ENCODE peak calls at places on chromosomes 13 and 19, in four cellular contexts. D is NCI-H146, I is germinal center, M is psoas muscle. K is an unnamed sample.

GRCh38 chr19:53007200-53008054 is 6.3 kb upstream of the ERVV-1 start:
- DNase-seq in I (no peak), M (no peak), D (peak; percentile 8), K (no peak)

GRCh38 chr13:93413972-93414717 is 187.5 kb downstream of the GPC6 start:
- DNase-seq in I (no peak), M (no peak), D (no peak), K (no peak)

GRCh38 chr13:113045214-113046007 is 60.2 kb upstream of the F7 start:
- DNase-seq in D (no peak), I (no peak), M (no peak), K (no peak)

GRCh38 chr19:30302076-30302475 is 70.1 kb upstream of the ZNF536 start:
- DNase-seq in D (no peak), M (no peak), I (no peak), K (no peak)

GRCh38 chr13:28099396-28100148 is 804 bp downstream of the FLT3 start:
- DNase-seq in I (no peak), D (no peak), M (no peak), K (no peak)

GRCh38 chr13:29474991-29475390 is 120.5 kb downstream of the SLC7A1 start:
- DNase-seq in D (no peak), I (no peak), M (no peak), K (no peak)

GRCh38 chr13:27962982-27963381 is 6.1 kb downstream of the CDX2 start:
- DNase-seq in I (no peak), D (no peak), M (no peak), K (no peak)

GRCh38 chr19:49455729-49456128 is 2.7 kb downstream of the ALDH16A1 start:
- DNase-seq in D (no peak), I (no peak), M (no peak), K (peak; percentile 56)

GRCh38 chr13:76014618-76015315 is 378.6 kb downstream of the LMO7 start:
- DNase-seq in M (no peak), D (no peak), I (no peak), K (no peak)

GRCh38 chr19:4327252-4327876 is 11.3 kb downstream of the STAP2 start:
- DNase-seq in I (peak; percentile 53), M (peak; percentile 90), D (no peak), K (no peak)

GRCh38 chr13:46864941-46865340 is 31.9 kb downstream of the HTR2A start:
- DNase-seq in D (no peak), M (no peak), I (no peak), K (no peak)

GRCh38 chr13:23724196-23724970 is 154.2 kb downstream of the TNFRSF19 start:
- DNase-seq in M (no peak), I (no peak), D (no peak), K (no peak)

GRCh38 chr13:41742917-41743552 is 217.9 kb downstream of the VWA8 start:
- DNase-seq in D (no peak), I (no peak), M (no peak), K (no peak)

GRCh38 chr19:10858204-10858828 is 10.1 kb downstream of the C19orf38 start:
- DNase-seq in I (peak; percentile 61), D (peak; percentile 29), M (no peak), K (no peak)

GRCh38 chr19:19900124-19900523 is 622 bp upstream of the ZNF93 start:
- DNase-seq in I (peak; percentile 6), D (peak; percentile 72), M (no peak), K (peak; percentile 44)

GRCh38 chr19:45999653-46000121 is 4.4 kb downstream of the CCDC61 start:
- DNase-seq in I (no peak), D (peak; percentile 10), M (peak; percentile 68), K (no peak)

GRCh38 chr19:33641261-33641660 is 19.5 kb downstream of the CHST8 start:
- DNase-seq in D (no peak), M (no peak), I (no peak), K (no peak)

GRCh38 chr13:76523740-76524382 is 362.3 kb downstream of the KCTD12 start:
- DNase-seq in D (peak; percentile 11), I (no peak), M (no peak), K (no peak)

GRCh38 chr13:33642374-33643065 is 175.4 kb upstream of the RFC3 start:
- DNase-seq in D (no peak), I (no peak), M (peak; percentile 75), K (peak; percentile 74)

GRCh38 chr13:26220575-26220974 is 1.5 kb downstream of the RNF6 start:
- DNase-seq in I (no peak), D (no peak), M (no peak), K (no peak)

GRCh38 chr19:29644179-29644578 is 21.1 kb upstream of the PLEKHF1 start:
- DNase-seq in M (no peak), I (no peak), D (no peak), K (no peak)

GRCh38 chr13:58855283-58855682 is 1223.7 kb downstream of the PCDH17 start:
- DNase-seq in M (no peak), I (no peak), D (no peak), K (no peak)

GRCh38 chr19:54354761-54355160 is 10.0 kb downstream of the LAIR1 start:
- DNase-seq in M (no peak), D (no peak), I (no peak), K (no peak)

GRCh38 chr19:23810496-23810895 is 51.8 kb upstream of the ZNF681 start:
- DNase-seq in M (no peak), D (no peak), I (no peak), K (no peak)

GRCh38 chr13:95251641-95252040 is 49.6 kb downstream of the ABCC4 start:
- DNase-seq in I (no peak), M (no peak), D (no peak), K (no peak)